ENCODE peak calls at places on chromosomes 13 and 19, in ten cellular contexts. O is tibial nerve, L is PC-3, U is esophagus squamous epithelium, Z is posterior cingulate gyrus, T is LNCaP clone FGC, C is H54, F is fibroblast of the conjunctiva, H is T-helper 1 cell, W is islet precursor cell. J is an unnamed sample.
A peak's percentile ranks its signal among the peaks of the same experiment; 100 is the strongest.

GRCh38 chr13:74977498-74977897 is 504.5 kb downstream of the TBC1D4 start:
- DNase-seq in W (no peak), Z (no peak), T (no peak), F (no peak), H (no peak), C (no peak), L (no peak), O (no peak), U (no peak), J (no peak)

GRCh38 chr19:40718774-40719391 is 2.0 kb downstream of the ITPKC start:
- DNase-seq in W (peak; percentile 89), C (peak; percentile 74), L (peak; percentile 72), U (no peak), O (peak; percentile 54), F (peak; percentile 12), Z (peak; percentile 7), H (no peak), T (no peak), J (peak; percentile 10)

GRCh38 chr13:110119943-110120905 is 186.7 kb downstream of the COL4A1 start:
- DNase-seq in U (no peak), W (peak; percentile 40), T (no peak), F (no peak), H (no peak), L (peak; percentile 73), O (no peak), Z (no peak), C (peak; percentile 78), J (no peak)

GRCh38 chr19:1132625-1133383 is 29.0 kb downstream of the GPX4 start:
- DNase-seq in F (no peak), U (no peak), T (no peak), Z (no peak), W (no peak), L (no peak), O (no peak), H (no peak), C (no peak), J (no peak)

GRCh38 chr19:53511933-53512374 is 26.0 kb upstream of the ZNF331 start:
- DNase-seq in C (peak; percentile 84), O (peak; percentile 69), H (peak; percentile 23), Z (peak; percentile 42), U (no peak), L (peak; percentile 63), T (peak; percentile 59), W (peak; percentile 86), F (peak; percentile 3), J (peak; percentile 11)

GRCh38 chr13:86788624-86789023 is 882.5 kb upstream of the SLITRK5 start:
- DNase-seq in L (no peak), U (no peak), T (no peak), F (no peak), O (no peak), W (no peak), H (no peak), C (no peak), Z (no peak), J (no peak)

GRCh38 chr19:7356899-7357627 is 8.3 kb downstream of the ARHGEF18 start:
- DNase-seq in F (no peak), Z (no peak), H (no peak), C (no peak), O (no peak), W (no peak), U (no peak), T (no peak), L (no peak), J (no peak)

GRCh38 chr13:110062077-110062776 is 244.7 kb downstream of the COL4A1 start:
- DNase-seq in W (no peak), L (peak; percentile 26), U (no peak), F (no peak), H (no peak), O (no peak), T (no peak), Z (no peak), C (peak; percentile 33), J (no peak)

GRCh38 chr13:40420160-40420740 is 246.2 kb downstream of the FOXO1 start:
- DNase-seq in F (no peak), H (no peak), L (no peak), Z (no peak), W (no peak), O (no peak), U (no peak), T (no peak), C (no peak), J (no peak)

GRCh38 chr13:95588721-95589120 is 36.2 kb downstream of the CLDN10 start:
- DNase-seq in H (no peak), W (no peak), T (no peak), L (peak; percentile 43), O (no peak), F (no peak), Z (no peak), C (no peak), U (no peak), J (no peak)

GRCh38 chr13:77207943-77208342 is 119.0 kb downstream of the MYCBP2 start:
- DNase-seq in C (no peak), Z (no peak), T (no peak), L (peak; percentile 10), F (peak; percentile 48), U (no peak), W (no peak), O (no peak), H (no peak), J (peak; percentile 12)

GRCh38 chr19:3025516-3025890 is 3.6 kb downstream of the TLE2 start:
- DNase-seq in C (no peak), O (no peak), H (no peak), F (no peak), Z (no peak), T (no peak), U (no peak), L (no peak), W (no peak), J (no peak)

GRCh38 chr19:14475251-14476073 is at the start of gene PTGER1:
- DNase-seq in C (no peak), H (no peak), T (no peak), L (peak; percentile 68), U (no peak), O (no peak), F (no peak), Z (no peak), W (peak; percentile 77), J (no peak)

GRCh38 chr19:30742981-30743380 is 370.8 kb downstream of the ZNF536 start:
- DNase-seq in T (no peak), C (no peak), Z (no peak), H (no peak), F (no peak), O (no peak), W (no peak), U (no peak), L (no peak), J (no peak)

J was measured in amniotic stem cell.